ENCODE peak calls at places on chromosomes 11 and 22, in five cellular contexts. G is GM06990, F is HFF-Myc, S is NCI-H1694, N is stromal cell of bone marrow. Z is an unnamed sample.

GRCh38 chr22:45918455-45919370 is 58.2 kb downstream of the WNT7B start:
- DNase-seq in G (no peak), F (no peak), S (no peak), N (no peak), Z (no peak)

GRCh38 chr11:74731301-74732094 is at the start of gene CHRDL2:
- DNase-seq in G (no peak), F (no peak), S (no peak), N (no peak), Z (no peak)

GRCh38 chr11:123587044-123587443 is 67.4 kb downstream of the SCN3B start:
- DNase-seq in G (no peak), F (no peak), S (no peak), N (no peak), Z (no peak)

GRCh38 chr11:94762208-94762607 is 5.9 kb upstream of the AMOTL1 start:
- DNase-seq in G (no peak), F (no peak), S (no peak), N (no peak), Z (no peak)

GRCh38 chr22:43081968-43082367 is 7.2 kb downstream of the TTLL1 start:
- DNase-seq in G (no peak), F (no peak), S (no peak), N (no peak), Z (no peak)

GRCh38 chr22:37431811-37432707 is 4.8 kb upstream of the ELFN2 start:
- DNase-seq in G (peak), F (peak), S (no peak), N (peak), Z (no peak)

GRCh38 chr11:130260735-130261134 is 54.0 kb downstream of the ZBTB44 start:
- DNase-seq in G (no peak), F (no peak), S (no peak), N (no peak), Z (no peak)

GRCh38 chr11:993141-993540 is 43.4 kb downstream of the MUC6 start:
- DNase-seq in G (no peak), F (no peak), S (no peak), N (no peak), Z (no peak)

GRCh38 chr22:31852691-31853370 is 91.5 kb upstream of the YWHAH start:
- DNase-seq in G (no peak), F (no peak), S (no peak), N (no peak), Z (no peak)

GRCh38 chr11:35077709-35078695 is 61.0 kb upstream of the CD44 start:
- DNase-seq in G (peak), F (peak), S (no peak), N (no peak), Z (peak)

GRCh38 chr11:8096575-8096974 is 15.6 kb downstream of the TUB start:
- DNase-seq in G (no peak), F (no peak), S (no peak), N (no peak), Z (no peak)

GRCh38 chr11:134786636-134787035 is 374.6 kb upstream of the B3GAT1 start:
- DNase-seq in G (no peak), F (no peak), S (no peak), N (no peak), Z (no peak)

GRCh38 chr11:111347723-111348115 is 31.4 kb downstream of the POU2AF1 start:
- DNase-seq in G (no peak), F (no peak), S (no peak), N (peak), Z (no peak)

Z was measured in Panc1.